ENCODE peak calls at places on chromosomes 16 and 17, in six cellular contexts. K is BJ, R is colonic mucosa, S is omental fat pad, H is fibroblast of lung, D is HFFc6. E is an unnamed sample.

GRCh38 chr17:2084766-2085647 is 30.1 kb downstream of the HIC1 start:
- DNase-seq in S (no peak), H (peak), R (peak), K (peak), D (peak), E (peak)

GRCh38 chr16:53043462-53043861 is 9.2 kb downstream of the CHD9NB start:
- DNase-seq in S (no peak), D (no peak), K (no peak), R (peak), H (peak), E (no peak)

GRCh38 chr17:60577147-60577925 is 22.7 kb upstream of the PPM1D start:
- DNase-seq in K (no peak), D (peak), R (peak), S (no peak), H (peak), E (no peak)

GRCh38 chr17:81039854-81040758 is 5.2 kb downstream of the BAIAP2 start:
- DNase-seq in K (peak), H (peak), D (peak), S (no peak), R (no peak), E (no peak)

GRCh38 chr17:20010099-20010863 is 1.1 kb downstream of the SPECC1 start:
- DNase-seq in K (no peak), S (no peak), H (peak), R (peak), D (peak), E (peak)

GRCh38 chr17:59760164-59760563 is 52.7 kb downstream of the VMP1 start:
- DNase-seq in K (no peak), D (no peak), H (no peak), S (no peak), R (no peak), E (no peak)

GRCh38 chr16:74623214-74623842 is 16.4 kb upstream of the GLG1 start:
- DNase-seq in H (peak), D (peak), K (no peak), R (no peak), S (no peak), E (no peak)

GRCh38 chr17:80063815-80064585 is 27.6 kb downstream of the CCDC40 start:
- DNase-seq in K (no peak), D (peak), S (no peak), R (peak), H (peak), E (peak)

GRCh38 chr16:11234884-11235702 is 20.9 kb downstream of the SOCS1 start:
- DNase-seq in K (no peak), R (no peak), H (no peak), D (no peak), S (no peak), E (no peak)

GRCh38 chr16:49921791-49922456 is 66.0 kb upstream of the ZNF423 start:
- DNase-seq in S (peak), D (peak), H (peak), R (peak), K (no peak), E (no peak)
- TF ChIP-seq CTCF in S (no peak), D (peak), H (peak), R (peak), K (peak), E (peak)

DNA sequence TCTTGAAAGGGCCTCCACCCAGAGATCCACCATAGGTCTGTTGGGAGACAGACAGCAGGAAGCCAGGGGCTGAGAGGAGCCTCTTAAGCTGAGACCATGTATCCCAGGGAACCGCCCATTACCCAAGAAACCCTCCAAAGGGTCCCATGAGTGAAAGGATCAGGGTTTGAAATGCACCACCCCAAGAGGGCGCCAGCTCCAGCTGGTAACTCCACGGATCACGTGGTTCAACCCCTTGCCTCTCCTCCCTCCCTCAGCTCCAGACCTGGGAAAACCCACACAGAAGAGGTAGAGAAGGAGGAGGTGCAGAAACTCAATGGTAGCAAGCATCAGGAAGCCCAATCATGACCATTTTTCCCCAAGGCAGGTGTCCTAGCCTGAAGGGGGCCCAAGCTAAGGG is 148.7 kb downstream of the AIPL1 start:
- DNase-seq in H (no peak), S (no peak), R (no peak), D (no peak), K (no peak), E (no peak)
- TF ChIP-seq CTCF in H (no peak), S (no peak), R (no peak), D (no peak), K (no peak), E (no peak)

GRCh38 chr16:61150351-61150750 is 885.9 kb downstream of the CDH8 start:
- DNase-seq in K (no peak), D (no peak), R (no peak), H (no peak), S (no peak), E (no peak)

GRCh38 chr16:61146429-61146828 is 889.8 kb downstream of the CDH8 start:
- DNase-seq in S (no peak), D (no peak), H (no peak), K (no peak), R (no peak), E (no peak)

GRCh38 chr16:61149709-61150108 is 886.5 kb downstream of the CDH8 start:
- DNase-seq in R (no peak), D (no peak), K (no peak), H (no peak), S (no peak), E (no peak)

GRCh38 chr16:61148930-61149329 is 887.3 kb downstream of the CDH8 start:
- DNase-seq in H (no peak), D (no peak), K (no peak), R (no peak), S (no peak), E (no peak)
- TF ChIP-seq CTCF in H (no peak), D (no peak), K (no peak), R (no peak), S (no peak), E (no peak)

DNA sequence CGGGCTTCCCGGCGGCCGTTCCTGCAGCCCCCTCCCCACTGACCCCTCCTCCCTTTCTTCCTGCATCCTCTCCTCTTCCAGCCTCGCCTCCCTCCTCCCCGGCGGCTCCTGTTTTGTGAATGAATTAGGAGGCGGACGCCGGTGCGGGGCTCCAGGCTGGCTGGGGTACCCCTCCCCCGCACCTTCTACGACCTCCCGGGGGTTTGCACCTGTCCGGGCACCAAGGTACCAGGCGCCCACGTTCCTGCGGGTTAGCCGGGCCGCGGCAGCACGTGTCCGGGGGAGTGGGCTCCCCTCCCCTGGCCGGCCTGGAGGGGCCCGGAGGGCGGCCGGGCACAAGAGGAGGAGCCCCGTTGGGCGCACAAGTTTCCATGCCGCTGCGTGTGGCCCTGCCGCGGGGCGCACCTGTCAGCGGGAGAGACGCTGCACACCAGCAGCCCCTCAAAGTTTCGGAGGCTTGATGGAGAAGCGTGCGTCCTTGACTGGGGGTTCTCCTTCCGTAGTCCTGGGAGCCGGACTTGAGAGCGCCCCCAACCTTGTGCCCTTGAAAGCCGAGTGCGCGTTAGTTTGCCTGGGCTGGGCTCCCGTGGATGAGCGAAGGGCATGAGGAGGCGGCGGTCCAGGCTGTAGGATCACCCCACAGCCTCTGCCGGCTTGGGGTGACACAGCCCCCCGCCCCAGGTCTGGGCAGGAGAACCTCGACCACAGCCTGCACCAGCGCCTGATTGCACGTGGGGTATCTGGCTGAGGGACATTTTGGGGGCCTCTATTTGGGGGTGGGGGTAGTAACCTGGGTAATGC is 1.2 kb downstream of the HAS3 start:
- DNase-seq in R (peak), K (no peak), S (no peak), H (no peak), D (no peak), E (no peak)
- TF ChIP-seq CTCF in R (no peak), K (no peak), S (no peak), H (no peak), D (no peak), E (no peak)

DNA sequence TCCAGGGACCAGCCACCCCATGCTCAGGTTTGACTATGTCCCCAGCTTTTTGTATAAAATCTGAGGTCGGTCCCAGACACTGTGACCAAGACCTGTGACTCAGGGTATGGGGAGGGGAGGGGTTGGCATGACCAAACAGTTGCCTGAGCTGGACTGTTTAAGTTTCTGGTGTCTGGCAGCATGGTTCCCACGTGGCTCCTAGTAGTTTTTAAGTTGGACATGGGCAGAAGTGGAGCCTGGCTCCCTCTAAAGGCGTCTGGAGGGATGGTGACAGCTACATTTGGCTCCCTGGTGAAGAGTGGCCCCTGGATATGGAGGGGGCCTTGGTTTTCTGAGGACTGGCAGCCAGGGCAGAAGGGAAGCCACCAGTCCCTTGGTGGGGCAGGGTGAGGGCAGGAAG is 7.9 kb downstream of the SMCR8 start:
- DNase-seq in K (no peak), D (peak), H (no peak), R (no peak), S (no peak), E (no peak)
- TF ChIP-seq CTCF in K (no peak), D (peak), H (no peak), R (no peak), S (no peak), E (no peak)

DNA sequence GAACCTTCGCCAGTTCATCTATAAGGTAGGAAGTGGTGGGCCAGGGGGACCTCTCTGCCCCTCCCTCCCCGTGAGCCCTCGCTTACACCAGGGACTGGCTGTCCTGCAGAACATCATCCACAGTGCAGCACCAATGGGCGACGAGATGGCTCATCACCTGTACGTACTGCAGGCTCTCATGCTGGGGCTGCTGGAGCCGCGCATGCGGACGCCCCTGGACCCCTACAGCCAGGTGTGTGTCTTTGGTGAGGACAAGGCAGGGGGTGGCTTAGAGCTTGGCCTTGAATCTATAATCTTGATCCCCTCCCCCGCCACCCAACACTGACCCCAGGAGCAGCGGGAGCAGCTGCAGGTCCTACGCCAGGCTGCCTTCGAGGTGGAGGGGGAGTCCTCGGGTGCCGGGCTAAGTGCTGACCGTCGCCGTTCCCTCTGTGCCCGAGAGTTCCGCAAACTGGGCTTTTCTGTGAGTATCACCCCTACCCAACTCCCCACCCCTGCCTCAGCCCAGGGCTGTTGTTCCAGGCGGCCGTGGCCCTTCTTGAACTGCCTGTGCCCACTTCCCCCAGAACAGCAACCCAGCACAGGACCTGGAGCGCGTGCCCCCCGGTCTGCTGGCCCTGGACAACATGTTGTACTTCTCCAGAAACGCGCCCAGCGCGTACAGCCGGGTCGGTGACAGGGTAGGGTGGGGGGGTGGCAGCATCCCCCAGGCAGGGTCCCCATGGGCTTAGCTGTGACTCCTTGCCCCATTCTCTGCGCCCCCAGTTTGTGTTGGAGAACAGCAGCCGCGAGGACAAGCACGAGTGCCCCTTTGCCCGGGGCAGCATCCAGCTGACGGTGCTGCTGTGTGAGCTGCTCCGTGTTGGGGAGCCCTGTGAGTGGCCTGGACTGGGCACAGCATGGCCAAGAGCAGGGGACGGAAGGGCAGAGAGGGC is 2.7 kb downstream of the ELMO3 start:
- DNase-seq in H (no peak), R (no peak), K (no peak), S (no peak), D (no peak), E (no peak)
- TF ChIP-seq CTCF in H (no peak), R (no peak), K (no peak), S (no peak), D (no peak), E (no peak)